ENCODE peak calls at places on chromosomes 5 and 9, in seven cellular contexts. One of them, this sample, is unnamed.

GRCh38 chr5:178526796-178527457 is 63.3 kb downstream of the COL23A1 start:
- DNase-seq in psoas muscle: no peak
- DNase-seq in neural progenitor cell: peak
- DNase-seq in astrocyte: no peak
- DNase-seq in GM23338: no peak
- DNase-seq in AG10803: no peak
- DNase-seq in tibial nerve: no peak
- DNase-seq in this sample: no peak

GRCh38 chr9:135103001-135103446 is 15.6 kb downstream of the OLFM1 start:
- DNase-seq in psoas muscle: peak
- DNase-seq in AG10803: no peak
- DNase-seq in tibial nerve: no peak
- DNase-seq in GM23338: no peak
- DNase-seq in neural progenitor cell: no peak
- DNase-seq in astrocyte: no peak
- DNase-seq in this sample: no peak

GRCh38 chr9:131607591-131607990 is 62.3 kb downstream of the PRRT1B start:
- DNase-seq in neural progenitor cell: no peak
- DNase-seq in astrocyte: no peak
- DNase-seq in tibial nerve: no peak
- DNase-seq in AG10803: no peak
- DNase-seq in psoas muscle: no peak
- DNase-seq in GM23338: no peak
- DNase-seq in this sample: no peak

GRCh38 chr9:113616716-113617496 is 153.4 kb downstream of the RGS3 start:
- DNase-seq in psoas muscle: no peak
- DNase-seq in GM23338: no peak
- DNase-seq in tibial nerve: no peak
- DNase-seq in neural progenitor cell: no peak
- DNase-seq in astrocyte: no peak
- DNase-seq in AG10803: peak
- DNase-seq in this sample: no peak

GRCh38 chr5:60700347-60700815 is 415 bp upstream of the DEPDC1B start:
- DNase-seq in neural progenitor cell: no peak
- DNase-seq in astrocyte: peak
- DNase-seq in AG10803: peak
- DNase-seq in tibial nerve: peak
- DNase-seq in psoas muscle: no peak
- DNase-seq in GM23338: no peak
- DNase-seq in this sample: peak

GRCh38 chr5:132489871-132490483 is 596 bp downstream of the IRF1 start:
- DNase-seq in GM23338: peak
- DNase-seq in psoas muscle: peak
- DNase-seq in neural progenitor cell: peak
- DNase-seq in astrocyte: peak
- DNase-seq in tibial nerve: peak
- DNase-seq in AG10803: peak
- DNase-seq in this sample: peak

GRCh38 chr5:75510836-75511434 is 494 bp downstream of the CERT1 start:
- DNase-seq in neural progenitor cell: peak
- DNase-seq in psoas muscle: peak
- DNase-seq in GM23338: peak
- DNase-seq in astrocyte: no peak
- DNase-seq in AG10803: peak
- DNase-seq in tibial nerve: peak
- DNase-seq in this sample: peak

GRCh38 chr5:174409971-174410370 is 314.4 kb upstream of the MSX2 start:
- DNase-seq in GM23338: no peak
- DNase-seq in neural progenitor cell: no peak
- DNase-seq in AG10803: no peak
- DNase-seq in tibial nerve: no peak
- DNase-seq in astrocyte: no peak
- DNase-seq in psoas muscle: no peak
- DNase-seq in this sample: no peak

GRCh38 chr9:134226221-134226930 is 62.0 kb upstream of the RNU6ATAC start:
- DNase-seq in GM23338: no peak
- DNase-seq in neural progenitor cell: no peak
- DNase-seq in psoas muscle: no peak
- DNase-seq in AG10803: peak
- DNase-seq in astrocyte: no peak
- DNase-seq in tibial nerve: no peak
- DNase-seq in this sample: peak

GRCh38 chr5:176639981-176640380 is 7.3 kb upstream of the TSPAN17 start:
- DNase-seq in AG10803: peak
- DNase-seq in psoas muscle: peak
- DNase-seq in neural progenitor cell: no peak
- DNase-seq in GM23338: no peak
- DNase-seq in astrocyte: no peak
- DNase-seq in tibial nerve: no peak
- DNase-seq in this sample: no peak

GRCh38 chr9:69035438-69036316 is at the start of gene FXN:
- DNase-seq in AG10803: peak
- DNase-seq in neural progenitor cell: peak
- DNase-seq in tibial nerve: peak
- DNase-seq in GM23338: peak
- DNase-seq in psoas muscle: peak
- DNase-seq in astrocyte: peak
- DNase-seq in this sample: peak

GRCh38 chr5:32319392-32319791 is 6.7 kb upstream of the MTMR12 start:
- DNase-seq in psoas muscle: no peak
- DNase-seq in astrocyte: no peak
- DNase-seq in GM23338: peak
- DNase-seq in AG10803: no peak
- DNase-seq in neural progenitor cell: peak
- DNase-seq in tibial nerve: no peak
- DNase-seq in this sample: no peak

GRCh38 chr5:91072891-91073290 is 310.2 kb downstream of the ARRDC3 start:
- DNase-seq in astrocyte: peak
- DNase-seq in neural progenitor cell: no peak
- DNase-seq in tibial nerve: no peak
- DNase-seq in AG10803: peak
- DNase-seq in GM23338: no peak
- DNase-seq in psoas muscle: no peak
- DNase-seq in this sample: peak

GRCh38 chr5:80175337-80175736 is 80.5 kb downstream of the SERINC5 start:
- DNase-seq in tibial nerve: no peak
- DNase-seq in psoas muscle: no peak
- DNase-seq in neural progenitor cell: no peak
- DNase-seq in GM23338: no peak
- DNase-seq in AG10803: no peak
- DNase-seq in astrocyte: no peak
- DNase-seq in this sample: no peak

GRCh38 chr5:142366007-142366406 is 41.2 kb upstream of the SPRY4 start:
- DNase-seq in neural progenitor cell: no peak
- DNase-seq in GM23338: no peak
- DNase-seq in astrocyte: no peak
- DNase-seq in psoas muscle: no peak
- DNase-seq in AG10803: no peak
- DNase-seq in tibial nerve: no peak
- DNase-seq in this sample: no peak

GRCh38 chr9:133187561-133188005 is 21.5 kb downstream of the OBP2B start:
- DNase-seq in psoas muscle: no peak
- DNase-seq in AG10803: no peak
- DNase-seq in GM23338: no peak
- DNase-seq in neural progenitor cell: no peak
- DNase-seq in tibial nerve: no peak
- DNase-seq in astrocyte: no peak
- DNase-seq in this sample: no peak

GRCh38 chr9:72557549-72557948 is 36.1 kb downstream of the TMC1 start:
- DNase-seq in neural progenitor cell: no peak
- DNase-seq in AG10803: peak
- DNase-seq in psoas muscle: peak
- DNase-seq in tibial nerve: no peak
- DNase-seq in GM23338: peak
- DNase-seq in astrocyte: peak
- DNase-seq in this sample: peak

GRCh38 chr9:71628247-71628646 is 140.1 kb downstream of the CEMIP2 start:
- DNase-seq in AG10803: peak
- DNase-seq in astrocyte: no peak
- DNase-seq in neural progenitor cell: no peak
- DNase-seq in tibial nerve: no peak
- DNase-seq in GM23338: peak
- DNase-seq in psoas muscle: no peak
- DNase-seq in this sample: peak

GRCh38 chr5:135242021-135242480 is 157.0 kb downstream of the MACROH2A1 start:
- DNase-seq in astrocyte: peak
- DNase-seq in AG10803: peak
- DNase-seq in neural progenitor cell: no peak
- DNase-seq in tibial nerve: no peak
- DNase-seq in GM23338: no peak
- DNase-seq in psoas muscle: peak
- DNase-seq in this sample: no peak

GRCh38 chr5:93831449-93831848 is 90.0 kb upstream of the POU5F2 start:
- DNase-seq in neural progenitor cell: no peak
- DNase-seq in AG10803: peak
- DNase-seq in psoas muscle: no peak
- DNase-seq in tibial nerve: no peak
- DNase-seq in GM23338: no peak
- DNase-seq in astrocyte: peak
- DNase-seq in this sample: peak

GRCh38 chr5:42767491-42768105 is 11.0 kb downstream of the CCDC152 start:
- DNase-seq in GM23338: peak
- DNase-seq in astrocyte: no peak
- DNase-seq in psoas muscle: no peak
- DNase-seq in AG10803: peak
- DNase-seq in tibial nerve: no peak
- DNase-seq in neural progenitor cell: peak
- DNase-seq in this sample: peak

GRCh38 chr9:16794871-16795639 is 75.4 kb downstream of the BNC2 start:
- DNase-seq in psoas muscle: peak
- DNase-seq in GM23338: no peak
- DNase-seq in neural progenitor cell: no peak
- DNase-seq in AG10803: peak
- DNase-seq in tibial nerve: peak
- DNase-seq in astrocyte: peak
- DNase-seq in this sample: peak

GRCh38 chr9:136381311-136381710 is 7.8 kb upstream of the CARD9 start:
- DNase-seq in tibial nerve: no peak
- DNase-seq in GM23338: no peak
- DNase-seq in astrocyte: no peak
- DNase-seq in AG10803: no peak
- DNase-seq in psoas muscle: no peak
- DNase-seq in neural progenitor cell: no peak
- DNase-seq in this sample: no peak

GRCh38 chr5:119336846-119337564 is 18.8 kb upstream of the TNFAIP8 start:
- DNase-seq in astrocyte: no peak
- DNase-seq in tibial nerve: no peak
- DNase-seq in AG10803: no peak
- DNase-seq in GM23338: no peak
- DNase-seq in psoas muscle: no peak
- DNase-seq in neural progenitor cell: no peak
- DNase-seq in this sample: no peak
- H3K4me3 ChIP-seq in astrocyte: no peak
- H3K4me3 ChIP-seq in tibial nerve: no peak
- H3K4me3 ChIP-seq in AG10803: no peak
- H3K4me3 ChIP-seq in GM23338: no peak
- H3K4me3 ChIP-seq in psoas muscle: no peak
- H3K4me3 ChIP-seq in neural progenitor cell: no peak
- H3K4me3 ChIP-seq in this sample: no peak

GRCh38 chr5:54785729-54786548 is 199.5 kb downstream of the ESM1 start:
- DNase-seq in AG10803: peak
- DNase-seq in psoas muscle: no peak
- DNase-seq in GM23338: no peak
- DNase-seq in astrocyte: peak
- DNase-seq in tibial nerve: peak
- DNase-seq in neural progenitor cell: no peak
- DNase-seq in this sample: peak
- TF ChIP-seq CTCF in AG10803: no peak
- TF ChIP-seq CTCF in psoas muscle: no peak
- TF ChIP-seq CTCF in GM23338: no peak
- TF ChIP-seq CTCF in astrocyte: no peak
- TF ChIP-seq CTCF in tibial nerve: no peak
- TF ChIP-seq CTCF in neural progenitor cell: no peak
- TF ChIP-seq CTCF in this sample: no peak

GRCh38 chr9:123798203-123798602 is 131.7 kb downstream of the DENND1A start:
- DNase-seq in tibial nerve: no peak
- DNase-seq in AG10803: no peak
- DNase-seq in psoas muscle: no peak
- DNase-seq in astrocyte: no peak
- DNase-seq in GM23338: no peak
- DNase-seq in neural progenitor cell: no peak
- DNase-seq in this sample: no peak
- H3K4me3 ChIP-seq in tibial nerve: no peak
- H3K4me3 ChIP-seq in AG10803: no peak
- H3K4me3 ChIP-seq in psoas muscle: no peak
- H3K4me3 ChIP-seq in astrocyte: no peak
- H3K4me3 ChIP-seq in GM23338: no peak
- H3K4me3 ChIP-seq in neural progenitor cell: no peak
- H3K4me3 ChIP-seq in this sample: no peak

GRCh38 chr9:115628426-115628825 is 510.5 kb upstream of the TNC start:
- DNase-seq in GM23338: no peak
- DNase-seq in AG10803: no peak
- DNase-seq in psoas muscle: no peak
- DNase-seq in astrocyte: no peak
- DNase-seq in neural progenitor cell: peak
- DNase-seq in tibial nerve: no peak
- DNase-seq in this sample: no peak
- TF ChIP-seq CTCF in GM23338: no peak
- TF ChIP-seq CTCF in AG10803: no peak
- TF ChIP-seq CTCF in psoas muscle: no peak
- TF ChIP-seq CTCF in astrocyte: no peak
- TF ChIP-seq CTCF in neural progenitor cell: no peak
- TF ChIP-seq CTCF in tibial nerve: no peak
- TF ChIP-seq CTCF in this sample: no peak

DNA sequence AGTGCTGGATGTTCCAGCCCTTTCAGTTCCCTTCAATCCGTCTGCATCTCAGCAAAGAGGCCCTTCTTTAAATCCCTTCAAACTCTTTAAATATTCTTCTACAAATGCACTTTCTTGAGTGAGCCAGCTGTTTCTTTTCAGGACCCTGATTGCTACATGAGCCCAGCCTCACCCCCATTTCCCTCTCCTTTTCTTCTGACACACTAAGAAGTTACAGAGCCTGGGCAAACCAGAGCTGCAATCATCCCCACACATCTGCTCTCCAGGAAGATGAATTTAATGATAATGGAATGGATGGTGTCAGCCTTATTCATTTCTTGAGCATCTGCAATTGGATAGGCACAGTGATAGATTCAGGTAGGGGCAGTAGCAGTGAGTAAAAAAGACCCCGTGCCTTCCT is 2.0 kb downstream of the TNFSF15 start:
- DNase-seq in GM23338: no peak
- DNase-seq in psoas muscle: no peak
- DNase-seq in tibial nerve: no peak
- DNase-seq in astrocyte: peak
- DNase-seq in AG10803: peak
- DNase-seq in neural progenitor cell: no peak
- DNase-seq in this sample: peak
- H3K4me3 ChIP-seq in GM23338: no peak
- H3K4me3 ChIP-seq in psoas muscle: no peak
- H3K4me3 ChIP-seq in tibial nerve: no peak
- H3K4me3 ChIP-seq in astrocyte: no peak
- H3K4me3 ChIP-seq in AG10803: no peak
- H3K4me3 ChIP-seq in neural progenitor cell: no peak
- H3K4me3 ChIP-seq in this sample: no peak

This sample was measured in choroid plexus epithelial cell.